ENCODE peak calls at places on chromosome 19, in five cellular contexts. One of them, this sample, is unnamed.

GRCh38 chr19:13173129-13173737 is 23.0 kb downstream of the IER2 start:
- DNase-seq in AG10803: no peak
- DNase-seq in mammary epithelial cell: no peak
- DNase-seq in pancreas: no peak
- DNase-seq in heart left ventricle: no peak
- DNase-seq in this sample: no peak

GRCh38 chr19:56091751-56092546 is 29.1 kb downstream of the ZNF787 start:
- DNase-seq in AG10803: no peak
- DNase-seq in heart left ventricle: no peak
- DNase-seq in pancreas: no peak
- DNase-seq in mammary epithelial cell: peak; percentile 89
- DNase-seq in this sample: no peak

GRCh38 chr19:38006361-38007045 is 99.5 kb downstream of the SIPA1L3 start:
- DNase-seq in pancreas: no peak
- DNase-seq in mammary epithelial cell: no peak
- DNase-seq in AG10803: no peak
- DNase-seq in heart left ventricle: no peak
- DNase-seq in this sample: no peak

GRCh38 chr19:32224371-32225244 is 120.8 kb upstream of the ZNF507 start:
- DNase-seq in heart left ventricle: peak; percentile 50
- DNase-seq in pancreas: peak; percentile 69
- DNase-seq in mammary epithelial cell: peak; percentile 27
- DNase-seq in AG10803: peak; percentile 41
- DNase-seq in this sample: peak; percentile 42

GRCh38 chr19:17513801-17514200 is 2.4 kb downstream of the PGLS start:
- DNase-seq in pancreas: no peak
- DNase-seq in mammary epithelial cell: peak; percentile 70
- DNase-seq in heart left ventricle: no peak
- DNase-seq in AG10803: peak; percentile 42
- DNase-seq in this sample: no peak

GRCh38 chr19:28285917-28286316 is 927.0 kb downstream of the UQCRFS1 start:
- DNase-seq in pancreas: no peak
- DNase-seq in AG10803: no peak
- DNase-seq in heart left ventricle: no peak
- DNase-seq in mammary epithelial cell: no peak
- DNase-seq in this sample: no peak

GRCh38 chr19:49224856-49225255 is 67.3 kb downstream of the TRPM4 start:
- DNase-seq in mammary epithelial cell: peak; percentile 63
- DNase-seq in AG10803: peak; percentile 42
- DNase-seq in pancreas: peak; percentile 39
- DNase-seq in heart left ventricle: no peak
- DNase-seq in this sample: peak; percentile 57

GRCh38 chr19:5585461-5586299 is 17.9 kb upstream of the TINCR start:
- DNase-seq in heart left ventricle: peak; percentile 42
- DNase-seq in mammary epithelial cell: no peak
- DNase-seq in AG10803: no peak
- DNase-seq in pancreas: no peak
- DNase-seq in this sample: peak; percentile 44

GRCh38 chr19:16143399-16144215 is at the start of gene HSH2D:
- DNase-seq in AG10803: no peak
- DNase-seq in pancreas: peak; percentile 92
- DNase-seq in heart left ventricle: peak; percentile 28
- DNase-seq in mammary epithelial cell: peak; percentile 78
- DNase-seq in this sample: no peak

DNA sequence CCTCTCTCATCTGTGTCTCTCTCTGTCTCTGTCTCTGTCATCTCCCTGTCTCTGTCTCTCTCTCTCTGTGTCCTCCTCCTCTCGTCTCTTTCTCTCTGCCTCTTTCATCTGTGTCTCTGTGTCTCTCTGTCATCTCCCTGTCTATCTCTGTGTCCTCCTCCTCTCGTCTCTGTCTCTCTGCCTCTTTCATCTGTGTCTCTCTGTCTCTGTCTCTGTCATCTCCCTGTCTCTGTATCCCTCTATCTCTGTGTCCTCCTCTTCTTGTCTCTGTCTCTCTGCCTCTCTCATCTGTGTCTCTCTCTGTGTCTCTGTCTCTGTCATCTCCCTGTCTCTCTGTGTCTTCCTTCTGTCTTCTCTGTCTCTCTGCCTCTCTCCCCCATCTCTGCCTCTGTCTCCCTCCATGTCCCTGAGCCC is 551 bp upstream of the EBI3 start:
- DNase-seq in mammary epithelial cell: no peak
- DNase-seq in AG10803: no peak
- DNase-seq in heart left ventricle: no peak
- DNase-seq in pancreas: no peak
- DNase-seq in this sample: no peak
- H3K4me3 ChIP-seq in mammary epithelial cell: no peak overlapping the region
- H3K4me3 ChIP-seq in AG10803: no peak overlapping the region
- H3K4me3 ChIP-seq in heart left ventricle: no peak overlapping the region
- H3K4me3 ChIP-seq in pancreas: no peak overlapping the region
- H3K4me3 ChIP-seq in this sample: no peak overlapping the region

GRCh38 chr19:35269425-35270117 is 809 bp downstream of the USF2 start:
- DNase-seq in pancreas: peak; percentile 96
- DNase-seq in heart left ventricle: peak; percentile 88
- DNase-seq in AG10803: peak; percentile 78
- DNase-seq in mammary epithelial cell: peak; percentile 70
- DNase-seq in this sample: peak; percentile 84
- TF ChIP-seq CTCF in pancreas: peak; percentile 85
- TF ChIP-seq CTCF in heart left ventricle: peak; percentile 88
- TF ChIP-seq CTCF in AG10803: peak; percentile 51
- TF ChIP-seq CTCF in mammary epithelial cell: peak; percentile 61
- TF ChIP-seq CTCF in this sample: peak; percentile 62

DNA sequence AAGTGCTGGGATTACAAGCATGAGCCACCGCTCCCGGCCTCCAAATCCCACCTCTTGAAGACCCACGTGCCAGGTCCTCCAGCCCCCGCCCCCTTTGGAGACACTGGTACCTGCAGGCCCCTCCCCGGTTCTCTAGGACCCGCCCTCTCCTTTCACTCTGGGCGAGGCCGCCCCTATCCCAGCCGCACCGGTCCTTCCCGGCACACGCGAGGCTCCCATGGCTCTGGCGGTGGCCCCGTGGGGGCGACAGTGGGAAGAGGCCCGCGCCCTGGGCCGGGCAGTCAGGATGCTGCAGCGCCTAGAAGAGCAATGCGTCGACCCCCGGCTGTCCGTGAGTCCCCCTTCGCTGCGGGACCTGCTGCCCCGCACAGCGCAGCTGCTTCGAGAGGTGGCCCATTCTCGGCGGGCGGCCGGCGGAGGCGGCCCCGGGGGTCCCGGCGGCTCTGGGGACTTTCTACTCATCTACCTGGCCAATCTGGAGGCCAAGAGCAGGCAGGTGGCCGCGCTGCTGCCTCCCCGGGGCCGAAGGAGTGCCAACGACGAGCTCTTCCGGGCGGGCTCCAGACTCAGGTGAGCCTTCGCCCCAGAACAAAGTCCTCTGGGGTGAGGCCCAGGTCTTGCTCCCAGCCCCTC is at the start of gene CBLC:
- DNase-seq in pancreas: peak; percentile 94
- DNase-seq in mammary epithelial cell: peak; percentile 94
- DNase-seq in heart left ventricle: no peak
- DNase-seq in AG10803: no peak
- DNase-seq in this sample: no peak
- H3K4me3 ChIP-seq in pancreas: peak within 1 kb of the TSS; percentile 73
- H3K4me3 ChIP-seq in mammary epithelial cell: peak within 1 kb of the TSS; percentile 87
- H3K4me3 ChIP-seq in heart left ventricle: no peak within 1 kb of the TSS
- H3K4me3 ChIP-seq in AG10803: no peak within 1 kb of the TSS
- H3K4me3 ChIP-seq in this sample: no peak within 1 kb of the TSS

GRCh38 chr19:11252665-11253355 is 9.5 kb downstream of the DOCK6 start:
- DNase-seq in AG10803: no peak
- DNase-seq in mammary epithelial cell: no peak
- DNase-seq in pancreas: no peak
- DNase-seq in heart left ventricle: peak; percentile 52
- DNase-seq in this sample: no peak

GRCh38 chr19:11257827-11258380 is 4.4 kb downstream of the DOCK6 start:
- DNase-seq in heart left ventricle: no peak
- DNase-seq in pancreas: no peak
- DNase-seq in mammary epithelial cell: no peak
- DNase-seq in AG10803: no peak
- DNase-seq in this sample: no peak

GRCh38 chr19:11251650-11252314 is 10.5 kb downstream of the DOCK6 start:
- DNase-seq in AG10803: no peak
- DNase-seq in mammary epithelial cell: no peak
- DNase-seq in heart left ventricle: no peak
- DNase-seq in pancreas: no peak
- DNase-seq in this sample: no peak

GRCh38 chr19:11256189-11256588 is 6.1 kb downstream of the DOCK6 start:
- DNase-seq in pancreas: no peak
- DNase-seq in heart left ventricle: peak; percentile 80
- DNase-seq in AG10803: peak; percentile 20
- DNase-seq in mammary epithelial cell: no peak
- DNase-seq in this sample: peak; percentile 52

DNA sequence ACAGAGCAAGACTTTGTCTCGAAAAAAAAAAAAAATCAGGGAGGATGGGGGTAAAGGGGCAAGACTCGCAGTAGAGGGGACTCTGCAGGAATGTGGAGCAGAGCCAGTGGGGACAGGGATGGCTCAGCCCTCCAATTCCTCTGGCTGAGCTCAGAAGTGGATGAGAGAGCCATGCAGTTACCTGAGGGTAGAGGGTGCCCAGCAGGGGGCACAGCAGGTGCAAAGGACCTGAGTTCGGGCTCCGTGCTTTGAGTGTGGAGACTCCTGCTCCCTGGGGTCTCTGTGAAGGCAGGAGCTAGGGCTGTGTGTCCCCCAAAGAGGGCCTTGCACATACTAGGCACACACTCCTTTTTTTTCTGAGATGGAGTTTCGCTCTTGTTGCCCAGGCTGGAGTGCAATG is 7.7 kb downstream of the DOCK6 start:
- DNase-seq in pancreas: no peak
- DNase-seq in AG10803: no peak
- DNase-seq in heart left ventricle: no peak
- DNase-seq in mammary epithelial cell: no peak
- DNase-seq in this sample: no peak
- TF ChIP-seq CTCF in pancreas: no peak
- TF ChIP-seq CTCF in AG10803: no peak
- TF ChIP-seq CTCF in heart left ventricle: no peak
- TF ChIP-seq CTCF in mammary epithelial cell: peak; percentile 35
- TF ChIP-seq CTCF in this sample: peak; percentile 13

DNA sequence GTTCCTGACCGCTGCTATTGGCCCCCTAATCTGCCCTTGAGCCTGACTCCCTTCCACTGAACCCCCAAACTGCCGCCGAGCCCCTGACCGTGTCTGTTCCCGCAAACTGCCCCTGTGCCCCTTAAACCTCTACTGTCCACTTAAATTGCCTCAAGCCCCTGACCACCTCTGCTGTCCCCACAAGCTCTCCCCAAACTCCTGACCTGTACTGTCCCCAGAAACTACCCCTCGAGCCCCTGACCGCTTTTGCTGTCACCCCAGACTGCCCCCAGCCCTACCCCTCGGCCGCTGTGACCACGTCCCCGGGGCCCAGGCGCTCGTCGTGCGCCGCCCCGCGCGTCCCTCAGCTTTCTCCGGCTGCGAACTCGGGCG is 382 bp downstream of the ZNF77 start:
- DNase-seq in pancreas: no peak
- DNase-seq in mammary epithelial cell: no peak
- DNase-seq in heart left ventricle: peak; percentile 10
- DNase-seq in AG10803: no peak
- DNase-seq in this sample: no peak
- H3K4me3 ChIP-seq in pancreas: peak overlapping the region; percentile 89
- H3K4me3 ChIP-seq in mammary epithelial cell: peak overlapping the region; percentile 80
- H3K4me3 ChIP-seq in heart left ventricle: peak overlapping the region; percentile 98
- H3K4me3 ChIP-seq in AG10803: peak overlapping the region; percentile 89
- H3K4me3 ChIP-seq in this sample: peak overlapping the region; percentile 88

GRCh38 chr19:51341066-51341465 is 873 bp downstream of the VSIG10L start:
- DNase-seq in AG10803: no peak
- DNase-seq in mammary epithelial cell: no peak
- DNase-seq in heart left ventricle: no peak
- DNase-seq in pancreas: peak; percentile 32
- DNase-seq in this sample: no peak

GRCh38 chr19:51339687-51340656 is 2.0 kb downstream of the VSIG10L start:
- DNase-seq in AG10803: peak; percentile 97
- DNase-seq in heart left ventricle: peak; percentile 97
- DNase-seq in mammary epithelial cell: peak; percentile 95
- DNase-seq in pancreas: peak; percentile 98
- DNase-seq in this sample: peak; percentile 99

GRCh38 chr19:51338563-51339312 is 3.2 kb downstream of the VSIG10L start:
- DNase-seq in mammary epithelial cell: peak; percentile 78
- DNase-seq in heart left ventricle: peak; percentile 74
- DNase-seq in pancreas: peak; percentile 85
- DNase-seq in AG10803: peak; percentile 63
- DNase-seq in this sample: peak; percentile 78

GRCh38 chr19:51337861-51338562 is 3.9 kb downstream of the VSIG10L start:
- DNase-seq in mammary epithelial cell: no peak
- DNase-seq in pancreas: no peak
- DNase-seq in heart left ventricle: no peak
- DNase-seq in AG10803: no peak
- DNase-seq in this sample: no peak

GRCh38 chr19:51339313-51339686 is 2.6 kb downstream of the VSIG10L start:
- DNase-seq in mammary epithelial cell: no peak
- DNase-seq in heart left ventricle: no peak
- DNase-seq in AG10803: no peak
- DNase-seq in pancreas: no peak
- DNase-seq in this sample: no peak
- TF ChIP-seq CTCF in mammary epithelial cell: peak; percentile 19
- TF ChIP-seq CTCF in heart left ventricle: no peak
- TF ChIP-seq CTCF in AG10803: peak; percentile 24
- TF ChIP-seq CTCF in pancreas: no peak
- TF ChIP-seq CTCF in this sample: peak; percentile 2

This sample was measured in choroid plexus epithelial cell.